ENCODE peak calls at places on chromosomes 6 and 20, in eight cellular contexts. T is PC-9, L is lung, U is trophoblast cell, C is left lung, W is lower lobe of right lung, V is body of pancreas, A is upper lobe of left lung. K is an unnamed sample.

GRCh38 chr6:26743157-26743821 is 83.7 kb upstream of the ZNF322 start:
- DNase-seq in T (peak), L (no peak), U (no peak), C (no peak), W (no peak), V (no peak), A (peak), K (no peak)

GRCh38 chr20:1993986-1994385 is at the start of gene PDYN:
- DNase-seq in T (no peak), L (no peak), U (no peak), C (no peak), W (no peak), V (no peak), A (no peak), K (no peak)

GRCh38 chr20:53939554-53940355 is 130.6 kb downstream of the BCAS1 start:
- DNase-seq in T (peak), L (peak), U (peak), C (peak), W (peak), V (peak), A (no peak), K (peak)

GRCh38 chr6:150236544-150236943 is 93.7 kb downstream of the PPP1R14C start:
- DNase-seq in T (no peak), L (peak), U (no peak), C (peak), W (peak), V (peak), A (no peak), K (no peak)

GRCh38 chr6:11851405-11851804 is 72.8 kb upstream of the ADTRP start:
- DNase-seq in T (peak), L (no peak), U (no peak), C (no peak), W (no peak), V (no peak), A (no peak), K (no peak)

GRCh38 chr6:1630212-1630770 is 20.6 kb downstream of the FOXC1 start:
- DNase-seq in T (no peak), L (no peak), U (no peak), C (no peak), W (no peak), V (no peak), A (no peak), K (no peak)

GRCh38 chr6:158408552-158409130 is 96.4 kb downstream of the TULP4 start:
- DNase-seq in T (no peak), L (no peak), U (no peak), C (no peak), W (no peak), V (peak), A (peak), K (no peak)

GRCh38 chr20:9945406-9945805 is 89.4 kb upstream of the ANKEF1 start:
- DNase-seq in T (no peak), L (no peak), U (no peak), C (no peak), W (no peak), V (no peak), A (no peak), K (no peak)

GRCh38 chr20:38927902-38928578 is 1.8 kb downstream of the FAM83D start:
- DNase-seq in T (peak), L (no peak), U (no peak), C (no peak), W (no peak), V (no peak), A (no peak), K (no peak)

GRCh38 chr6:9360881-9361280 is 925.5 kb upstream of the SLC35B3 start:
- DNase-seq in T (peak), L (no peak), U (no peak), C (no peak), W (no peak), V (no peak), A (no peak), K (no peak)

GRCh38 chr6:5637714-5638113 is 369.0 kb downstream of the NRN1 start:
- DNase-seq in T (no peak), L (no peak), U (no peak), C (no peak), W (no peak), V (no peak), A (no peak), K (no peak)

GRCh38 chr6:43460032-43460431 is 4.7 kb upstream of the DLK2 start:
- DNase-seq in T (no peak), L (no peak), U (no peak), C (no peak), W (no peak), V (no peak), A (no peak), K (no peak)

GRCh38 chr6:105091140-105091829 is 88.5 kb downstream of the POPDC3 start:
- DNase-seq in T (no peak), L (no peak), U (peak), C (no peak), W (no peak), V (no peak), A (no peak), K (no peak)
- H3K27ac ChIP-seq in T (no peak), L (no peak), U (no peak), C (no peak), W (no peak), V (no peak), A (no peak), K (no peak)

GRCh38 chr6:163347021-163347446 is 67.5 kb upstream of the QKI start:
- DNase-seq in T (no peak), L (no peak), U (peak), C (no peak), W (no peak), V (no peak), A (no peak), K (no peak)
- H3K27ac ChIP-seq in T (no peak), L (no peak), U (no peak), C (no peak), W (no peak), V (no peak), A (no peak), K (no peak)

DNA sequence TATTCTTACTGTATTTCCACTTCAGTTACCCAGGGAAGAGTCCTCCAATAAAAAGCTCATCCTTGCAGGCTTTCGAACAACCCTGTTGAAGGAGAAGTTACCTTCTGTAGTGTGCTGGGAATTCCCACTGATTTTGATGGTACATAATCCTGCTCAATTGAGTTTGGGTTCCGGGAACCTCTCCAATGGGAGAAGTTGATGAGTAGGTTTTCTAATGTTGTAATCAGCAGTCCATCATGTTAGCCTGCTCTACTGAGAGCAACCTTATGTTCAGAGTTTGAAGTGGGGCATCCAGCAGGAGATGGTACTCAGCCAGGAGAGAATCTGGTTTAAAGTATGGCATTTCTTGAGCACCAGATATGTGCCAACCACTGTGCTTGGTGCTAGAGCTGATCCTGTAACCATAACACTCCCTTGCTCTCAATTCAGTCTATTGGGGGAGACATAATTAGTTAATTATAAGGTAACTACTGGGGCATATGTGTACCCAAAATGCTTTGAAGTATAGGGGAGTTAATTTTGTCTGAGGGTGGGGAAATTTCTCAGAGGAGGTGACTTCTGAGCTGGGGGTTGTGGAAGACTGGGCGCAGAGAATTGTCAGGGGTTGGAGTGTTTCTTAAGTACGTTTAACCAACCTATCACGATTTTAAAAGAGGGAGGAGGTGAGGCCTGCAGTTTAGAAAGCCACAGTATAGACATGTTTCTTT is 2.1 kb downstream of the TOP1 start:
- DNase-seq in T (no peak), L (no peak), U (no peak), C (no peak), W (no peak), V (no peak), A (no peak), K (no peak)
- H3K27ac ChIP-seq in T (no peak), L (peak), U (no peak), C (peak), W (peak), V (no peak), A (peak), K (peak)

GRCh38 chr20:18020931-18021330 is 36.8 kb downstream of the OVOL2 start:
- DNase-seq in T (no peak), L (no peak), U (peak), C (no peak), W (no peak), V (no peak), A (no peak), K (no peak)

GRCh38 chr20:18016772-18017171 is 40.9 kb downstream of the OVOL2 start:
- DNase-seq in T (no peak), L (no peak), U (no peak), C (no peak), W (no peak), V (no peak), A (no peak), K (no peak)

GRCh38 chr20:18012901-18013300 is 44.1 kb downstream of the MGME1 start:
- DNase-seq in T (no peak), L (no peak), U (peak), C (no peak), W (no peak), V (no peak), A (no peak), K (no peak)

GRCh38 chr20:18019068-18019467 is 38.6 kb downstream of the OVOL2 start:
- DNase-seq in T (no peak), L (no peak), U (peak), C (no peak), W (no peak), V (no peak), A (no peak), K (no peak)

GRCh38 chr20:18018100-18018499 is 39.6 kb downstream of the OVOL2 start:
- DNase-seq in T (no peak), L (no peak), U (no peak), C (no peak), W (no peak), V (no peak), A (no peak), K (no peak)
- H3K27ac ChIP-seq in T (no peak), L (no peak), U (no peak), C (no peak), W (no peak), V (no peak), A (no peak), K (no peak)

DNA sequence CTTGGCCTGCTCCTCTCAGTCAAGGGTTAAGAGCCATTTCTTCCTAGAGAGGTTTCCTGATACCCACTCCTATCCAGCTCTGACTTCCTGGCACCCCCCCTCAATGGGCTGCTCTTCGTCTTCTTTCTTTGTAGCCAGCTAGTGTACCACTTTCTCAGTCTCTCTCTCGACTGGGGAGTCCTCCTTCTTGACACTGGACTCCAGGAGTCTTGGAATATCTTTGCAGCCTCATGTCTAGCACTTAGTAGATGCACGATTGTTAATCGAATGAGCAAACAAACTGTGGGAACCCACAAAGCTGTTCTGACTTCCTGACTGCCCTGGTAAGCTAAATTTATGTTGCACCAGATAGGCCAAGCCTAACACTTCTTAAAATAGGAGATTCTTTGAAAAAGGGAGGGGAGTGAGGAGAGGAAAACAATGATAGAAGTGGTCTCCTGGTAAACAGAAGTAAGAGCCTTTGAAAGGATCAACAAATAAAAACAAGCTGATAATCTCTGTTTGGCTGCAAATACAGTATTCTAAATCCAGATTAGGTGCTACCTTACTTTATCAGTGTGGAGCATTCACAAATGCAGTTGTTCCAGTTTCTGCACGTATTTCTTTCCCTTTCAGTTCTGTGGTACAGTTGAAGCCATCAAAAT is 160.1 kb upstream of the CITED2 start:
- DNase-seq in T (no peak), L (no peak), U (no peak), C (no peak), W (no peak), V (peak), A (no peak), K (no peak)
- H3K27ac ChIP-seq in T (no peak), L (peak), U (peak), C (peak), W (peak), V (peak), A (peak), K (peak)

K was measured in esophagus squamous epithelium.